ENCODE peak calls at places on chromosomes 2 and 18, in ten cellular contexts. R is coronary artery; L is mesenchymal stem cell; X is spleen; W is CD4-positive, alpha-beta memory T cell; P is H9; F is tibial artery; J is transverse colon; N is dorsolateral prefrontal cortex; D is brain microvascular endothelial cell. E is an unnamed sample.

GRCh38 chr2:162748566-162749215 is 89.9 kb downstream of the KCNH7 start:
- DNase-seq in R (no peak), J (no peak), F (no peak), X (no peak), W (no peak), L (no peak), D (no peak), P (no peak), N (no peak), E (no peak)

GRCh38 chr2:167052825-167053224 is 164.5 kb downstream of the XIRP2 start:
- DNase-seq in F (no peak), X (no peak), N (no peak), R (no peak), D (peak), P (no peak), J (no peak), W (no peak), L (peak), E (no peak)

GRCh38 chr2:8581048-8581561 is 100.8 kb upstream of the ID2 start:
- DNase-seq in D (no peak), F (no peak), W (no peak), P (peak), J (peak), R (no peak), N (no peak), L (no peak), X (peak), E (no peak)

GRCh38 chr18:75228967-75229366 is 18.4 kb downstream of the TSHZ1 start:
- DNase-seq in W (no peak), J (no peak), N (no peak), D (no peak), L (no peak), P (no peak), F (no peak), R (no peak), X (no peak), E (no peak)

GRCh38 chr2:97819769-97820168 is 106.4 kb downstream of the ZAP70 start:
- DNase-seq in J (no peak), D (no peak), L (no peak), N (no peak), W (no peak), R (no peak), P (no peak), X (no peak), F (no peak), E (no peak)

GRCh38 chr2:99637157-99637697 is 147.4 kb upstream of the REV1 start:
- DNase-seq in N (no peak), X (no peak), F (no peak), W (no peak), L (no peak), P (no peak), D (no peak), J (no peak), R (no peak), E (no peak)

GRCh38 chr2:112255875-112256274 is 1.0 kb upstream of the ZC3H8 start:
- DNase-seq in L (no peak), D (no peak), P (no peak), W (no peak), X (no peak), N (no peak), J (no peak), F (no peak), R (no peak), E (no peak)

GRCh38 chr2:166321076-166321475 is 54.7 kb downstream of the SCN9A start:
- DNase-seq in W (no peak), N (no peak), D (peak), R (no peak), J (no peak), P (no peak), X (no peak), F (no peak), L (no peak), E (no peak)

GRCh38 chr2:231300722-231301076 is 94.8 kb upstream of the B3GNT7 start:
- DNase-seq in W (no peak), P (no peak), F (no peak), D (no peak), J (no peak), N (no peak), R (no peak), L (no peak), X (no peak), E (no peak)

GRCh38 chr2:9538000-9538507 is 17.6 kb downstream of the ADAM17 start:
- DNase-seq in W (no peak), P (no peak), N (no peak), X (no peak), D (no peak), L (peak), F (no peak), J (no peak), R (no peak), E (no peak)

GRCh38 chr18:61832858-61833257 is 59.9 kb downstream of the RNF152 start:
- DNase-seq in J (no peak), P (no peak), D (no peak), L (no peak), X (no peak), R (no peak), F (no peak), N (no peak), W (no peak), E (no peak)

GRCh38 chr2:98394595-98395153 is 48.4 kb downstream of the CNGA3 start:
- DNase-seq in N (no peak), R (no peak), F (no peak), D (no peak), X (no peak), W (no peak), L (no peak), P (no peak), J (no peak), E (no peak)

GRCh38 chr2:223169830-223170605 is 118.0 kb downstream of the KCNE4 start:
- DNase-seq in W (no peak), P (no peak), N (no peak), F (no peak), D (no peak), X (no peak), R (no peak), L (no peak), J (no peak), E (no peak)

GRCh38 chr2:63050916-63051794 is 525 bp downstream of the OTX1 start:
- DNase-seq in W (no peak), F (no peak), X (no peak), J (no peak), N (no peak), L (peak), P (peak), D (no peak), R (no peak), E (no peak)

GRCh38 chr2:171365232-171365631 is 68.6 kb downstream of the METTL8 start:
- DNase-seq in F (no peak), P (no peak), J (peak), X (no peak), R (no peak), D (peak), L (no peak), W (no peak), N (no peak), E (no peak)

GRCh38 chr2:55431982-55432627 is 12.4 kb upstream of the CCDC88A start:
- DNase-seq in P (no peak), N (no peak), D (no peak), X (no peak), J (no peak), L (peak), F (no peak), W (peak), R (no peak), E (no peak)

DNA sequence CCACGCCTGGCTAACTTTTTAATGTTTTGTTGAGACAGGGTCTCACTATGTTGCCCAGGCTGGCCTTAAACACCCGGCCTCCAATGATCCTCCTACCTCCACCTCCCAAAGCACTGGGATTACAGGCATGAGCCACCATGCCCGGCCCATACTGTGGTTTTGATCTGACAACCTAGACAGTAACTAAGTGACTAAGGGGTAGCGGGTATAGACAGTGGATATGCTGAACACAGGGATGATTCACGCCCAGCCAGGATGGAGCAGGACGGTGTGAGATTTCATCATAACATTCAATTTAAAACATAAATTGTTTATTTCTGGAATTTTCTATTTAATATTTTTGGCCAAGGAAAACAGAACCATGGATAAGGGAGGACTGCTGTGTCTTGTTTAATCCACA is 36.0 kb upstream of the YPEL5 start:
- DNase-seq in L (no peak), D (peak), P (no peak), X (no peak), F (no peak), W (no peak), R (peak), J (no peak), N (no peak), E (no peak)
- H3K27ac ChIP-seq in L (no peak), D (no peak), P (no peak), X (no peak), F (no peak), W (no peak), R (no peak), J (no peak), N (no peak), E (no peak)

DNA sequence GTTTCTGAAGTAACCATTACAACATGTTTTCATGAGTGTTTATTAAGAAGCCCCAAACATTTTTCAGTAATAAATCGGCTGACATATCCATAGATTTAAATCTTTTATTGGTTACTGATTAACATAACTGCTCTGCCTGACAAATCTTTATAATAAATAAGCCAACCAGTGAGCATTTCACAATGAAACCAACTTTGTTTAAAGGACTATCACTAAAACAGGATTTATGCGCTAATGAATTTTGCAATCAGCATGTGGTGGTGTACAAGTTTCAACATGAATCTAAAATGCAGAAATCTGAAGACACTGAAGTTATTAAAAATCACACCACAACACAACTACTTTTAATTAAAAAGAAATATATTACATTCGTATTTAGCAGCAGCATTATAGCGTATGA is 166.7 kb downstream of the MEIS1 start:
- DNase-seq in D (no peak), N (no peak), W (no peak), J (no peak), P (no peak), R (no peak), X (no peak), F (no peak), L (peak), E (no peak)
- H3K27ac ChIP-seq in D (no peak), N (no peak), W (no peak), J (no peak), P (no peak), R (no peak), X (no peak), F (no peak), L (no peak), E (no peak)

DNA sequence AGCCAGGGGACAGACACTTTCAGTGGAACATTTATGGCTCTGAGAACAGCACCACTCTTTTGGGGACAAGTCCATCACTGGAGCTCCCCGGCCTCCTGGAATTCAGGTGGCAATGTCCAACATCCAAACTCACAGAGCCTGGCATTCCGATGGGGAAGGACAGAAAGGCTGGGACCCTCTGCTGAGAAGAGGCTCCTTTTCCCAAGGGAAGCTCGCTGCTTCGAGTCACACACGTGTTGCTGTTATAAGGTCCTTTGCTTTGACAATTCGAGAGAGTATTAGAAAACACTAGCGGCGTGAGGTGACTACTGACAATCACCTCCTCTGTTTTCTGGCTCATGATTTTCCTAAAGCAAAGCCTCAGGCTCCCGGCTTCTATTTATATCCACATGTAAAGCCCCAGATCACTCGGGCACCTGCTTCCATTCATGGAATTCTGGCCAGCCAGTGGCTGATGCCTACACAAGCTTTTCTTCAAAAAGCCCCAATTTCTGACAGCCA is 67.4 kb downstream of the NDUFA10 start:
- DNase-seq in N (peak), L (no peak), X (peak), W (no peak), F (no peak), P (no peak), D (no peak), R (no peak), J (no peak), E (no peak)
- H3K27ac ChIP-seq in N (no peak), L (no peak), X (no peak), W (no peak), F (no peak), P (no peak), D (no peak), R (no peak), J (peak), E (peak)

GRCh38 chr2:225100269-225100668 is 58.0 kb upstream of the DOCK10 start:
- DNase-seq in J (no peak), W (no peak), R (no peak), L (peak), P (no peak), D (peak), N (no peak), F (no peak), X (no peak), E (no peak)

GRCh38 chr2:225100856-225101294 is 58.6 kb upstream of the DOCK10 start:
- DNase-seq in L (peak), W (no peak), F (no peak), J (no peak), D (peak), X (no peak), R (no peak), N (no peak), P (no peak), E (no peak)

GRCh38 chr2:225103737-225104141 is 61.5 kb upstream of the DOCK10 start:
- DNase-seq in R (no peak), N (no peak), W (no peak), P (no peak), D (peak), L (peak), X (no peak), J (no peak), F (no peak), E (no peak)

GRCh38 chr2:225104971-225105370 is 62.7 kb upstream of the DOCK10 start:
- DNase-seq in P (no peak), W (no peak), D (peak), N (no peak), F (no peak), L (no peak), X (no peak), R (no peak), J (no peak), E (no peak)

GRCh38 chr2:225104321-225104720 is 62.1 kb upstream of the DOCK10 start:
- DNase-seq in J (no peak), R (no peak), P (no peak), X (no peak), D (peak), N (no peak), F (no peak), L (no peak), W (no peak), E (no peak)
- H3K27ac ChIP-seq in J (no peak), R (no peak), P (no peak), X (no peak), D (peak), N (no peak), F (no peak), L (peak), W (no peak), E (no peak)

GRCh38 chr2:210323003-210323402 is 8.0 kb upstream of the MYL1 start:
- DNase-seq in D (no peak), X (no peak), J (no peak), N (no peak), F (no peak), W (no peak), L (no peak), P (no peak), R (no peak), E (no peak)
- H3K27ac ChIP-seq in D (no peak), X (no peak), J (no peak), N (no peak), F (no peak), W (no peak), L (no peak), P (no peak), R (no peak), E (no peak)

GRCh38 chr2:66805136-66805535 is 370.2 kb downstream of the MEIS1 start:
- DNase-seq in D (no peak), R (no peak), P (no peak), N (no peak), W (no peak), L (peak), J (no peak), X (no peak), F (no peak), E (peak)
- H3K27ac ChIP-seq in D (no peak), R (no peak), P (no peak), N (no peak), W (no peak), L (no peak), J (peak), X (no peak), F (no peak), E (no peak)